ENCODE peak calls at places on chromosomes 12 and 14, in four cellular contexts. One of them, this sample, is unnamed.

GRCh38 chr14:55301722-55302121 is 30.5 kb downstream of the FBXO34 start:
- DNase-seq in K562: no peak
- DNase-seq in HepG2: peak
- DNase-seq in GM12878: no peak
- DNase-seq in this sample: no peak

GRCh38 chr12:30692470-30692869 is 3.2 kb downstream of the IPO8 start:
- DNase-seq in HepG2: no peak
- DNase-seq in K562: no peak
- DNase-seq in GM12878: no peak
- DNase-seq in this sample: no peak

GRCh38 chr12:122244565-122245371 is 18.9 kb upstream of the DIABLO start:
- DNase-seq in GM12878: no peak
- DNase-seq in HepG2: no peak
- DNase-seq in K562: no peak
- DNase-seq in this sample: no peak

GRCh38 chr12:93943766-93944165 is 204.6 kb upstream of the PLXNC1 start:
- DNase-seq in K562: no peak
- DNase-seq in HepG2: no peak
- DNase-seq in GM12878: no peak
- DNase-seq in this sample: no peak

GRCh38 chr12:95102916-95103671 is 29.7 kb upstream of the NR2C1 start:
- DNase-seq in HepG2: peak
- DNase-seq in K562: no peak
- DNase-seq in GM12878: peak
- DNase-seq in this sample: no peak

GRCh38 chr14:74609721-74610120 is 2.3 kb downstream of the LTBP2 start:
- DNase-seq in HepG2: no peak
- DNase-seq in K562: no peak
- DNase-seq in GM12878: no peak
- DNase-seq in this sample: no peak

GRCh38 chr12:124259168-124260066 is 35.5 kb upstream of the RFLNA start:
- DNase-seq in K562: peak
- DNase-seq in HepG2: no peak
- DNase-seq in GM12878: no peak
- DNase-seq in this sample: no peak

GRCh38 chr14:81206115-81206514 is 14.6 kb downstream of the GTF2A1 start:
- DNase-seq in K562: no peak
- DNase-seq in GM12878: no peak
- DNase-seq in HepG2: peak
- DNase-seq in this sample: no peak

GRCh38 chr12:79411791-79412190 is 279.0 kb downstream of the PAWR start:
- DNase-seq in HepG2: no peak
- DNase-seq in GM12878: no peak
- DNase-seq in K562: no peak
- DNase-seq in this sample: no peak

GRCh38 chr14:73785336-73785833 is 66.2 kb upstream of the PTGR2 start:
- DNase-seq in GM12878: no peak
- DNase-seq in HepG2: peak
- DNase-seq in K562: no peak
- DNase-seq in this sample: no peak

GRCh38 chr12:54384591-54385041 is at the start of gene ZNF385A:
- DNase-seq in GM12878: no peak
- DNase-seq in HepG2: no peak
- DNase-seq in K562: no peak
- DNase-seq in this sample: no peak

GRCh38 chr12:47249719-47250506 is 170.2 kb upstream of the AMIGO2 start:
- DNase-seq in GM12878: no peak
- DNase-seq in K562: peak
- DNase-seq in HepG2: no peak
- DNase-seq in this sample: no peak

GRCh38 chr12:57182918-57183575 is 33.5 kb upstream of the NXPH4 start:
- DNase-seq in GM12878: peak
- DNase-seq in K562: peak
- DNase-seq in HepG2: peak
- DNase-seq in this sample: peak

GRCh38 chr14:75247286-75247922 is 31.2 kb upstream of the FOS start:
- DNase-seq in GM12878: peak
- DNase-seq in K562: no peak
- DNase-seq in HepG2: peak
- DNase-seq in this sample: no peak

GRCh38 chr14:100827751-100828447 is 2.0 kb downstream of the MEG3 start:
- DNase-seq in GM12878: no peak
- DNase-seq in K562: peak
- DNase-seq in HepG2: no peak
- DNase-seq in this sample: peak

GRCh38 chr12:103879048-103879692 is 38.1 kb upstream of the NT5DC3 start:
- DNase-seq in HepG2: no peak
- DNase-seq in K562: no peak
- DNase-seq in GM12878: no peak
- DNase-seq in this sample: no peak

GRCh38 chr14:23365353-23366162 is 586 bp upstream of the EFS start:
- DNase-seq in HepG2: no peak
- DNase-seq in K562: peak
- DNase-seq in GM12878: no peak
- DNase-seq in this sample: peak

GRCh38 chr12:76698966-76699365 is 64.9 kb upstream of the ZDHHC17 start:
- DNase-seq in HepG2: no peak
- DNase-seq in K562: no peak
- DNase-seq in GM12878: no peak
- DNase-seq in this sample: no peak

GRCh38 chr12:104137175-104137901 is 672 bp downstream of the NFYB start:
- DNase-seq in K562: peak
- DNase-seq in GM12878: peak
- DNase-seq in HepG2: peak
- DNase-seq in this sample: peak

GRCh38 chr14:68358500-68358899 is 434.4 kb downstream of the ZFP36L1 start:
- DNase-seq in GM12878: no peak
- DNase-seq in HepG2: no peak
- DNase-seq in K562: no peak
- DNase-seq in this sample: no peak

GRCh38 chr12:29743072-29743471 is 40.7 kb downstream of the TMTC1 start:
- DNase-seq in HepG2: no peak
- DNase-seq in K562: no peak
- DNase-seq in GM12878: no peak
- DNase-seq in this sample: no peak

GRCh38 chr12:64744422-64745258 is 14.6 kb downstream of the GNS start:
- DNase-seq in K562: no peak
- DNase-seq in HepG2: peak
- DNase-seq in GM12878: no peak
- DNase-seq in this sample: no peak

GRCh38 chr12:42568952-42569916 is 20.3 kb downstream of the PRICKLE1 start:
- DNase-seq in HepG2: peak
- DNase-seq in GM12878: peak
- DNase-seq in K562: no peak
- DNase-seq in this sample: no peak

GRCh38 chr14:91094772-91095171 is 19.1 kb upstream of the DGLUCY start:
- DNase-seq in HepG2: no peak
- DNase-seq in K562: no peak
- DNase-seq in GM12878: no peak
- DNase-seq in this sample: no peak

GRCh38 chr14:103607039-103607668 is 21.9 kb upstream of the KLC1 start:
- DNase-seq in K562: peak
- DNase-seq in HepG2: no peak
- DNase-seq in GM12878: peak
- DNase-seq in this sample: peak

GRCh38 chr12:124531281-124531745 is 36.1 kb downstream of the NCOR2 start:
- DNase-seq in K562: no peak
- DNase-seq in HepG2: no peak
- DNase-seq in GM12878: no peak
- DNase-seq in this sample: no peak

GRCh38 chr14:68173227-68173972 is 353.8 kb downstream of the RAD51B start:
- DNase-seq in HepG2: no peak
- DNase-seq in K562: no peak
- DNase-seq in GM12878: no peak
- DNase-seq in this sample: no peak

GRCh38 chr12:81517296-81517695 is 241.9 kb downstream of the PPFIA2 start:
- DNase-seq in K562: no peak
- DNase-seq in HepG2: no peak
- DNase-seq in GM12878: no peak
- DNase-seq in this sample: no peak

GRCh38 chr12:81518638-81519037 is 240.5 kb downstream of the PPFIA2 start:
- DNase-seq in GM12878: no peak
- DNase-seq in HepG2: no peak
- DNase-seq in K562: no peak
- DNase-seq in this sample: no peak

DNA sequence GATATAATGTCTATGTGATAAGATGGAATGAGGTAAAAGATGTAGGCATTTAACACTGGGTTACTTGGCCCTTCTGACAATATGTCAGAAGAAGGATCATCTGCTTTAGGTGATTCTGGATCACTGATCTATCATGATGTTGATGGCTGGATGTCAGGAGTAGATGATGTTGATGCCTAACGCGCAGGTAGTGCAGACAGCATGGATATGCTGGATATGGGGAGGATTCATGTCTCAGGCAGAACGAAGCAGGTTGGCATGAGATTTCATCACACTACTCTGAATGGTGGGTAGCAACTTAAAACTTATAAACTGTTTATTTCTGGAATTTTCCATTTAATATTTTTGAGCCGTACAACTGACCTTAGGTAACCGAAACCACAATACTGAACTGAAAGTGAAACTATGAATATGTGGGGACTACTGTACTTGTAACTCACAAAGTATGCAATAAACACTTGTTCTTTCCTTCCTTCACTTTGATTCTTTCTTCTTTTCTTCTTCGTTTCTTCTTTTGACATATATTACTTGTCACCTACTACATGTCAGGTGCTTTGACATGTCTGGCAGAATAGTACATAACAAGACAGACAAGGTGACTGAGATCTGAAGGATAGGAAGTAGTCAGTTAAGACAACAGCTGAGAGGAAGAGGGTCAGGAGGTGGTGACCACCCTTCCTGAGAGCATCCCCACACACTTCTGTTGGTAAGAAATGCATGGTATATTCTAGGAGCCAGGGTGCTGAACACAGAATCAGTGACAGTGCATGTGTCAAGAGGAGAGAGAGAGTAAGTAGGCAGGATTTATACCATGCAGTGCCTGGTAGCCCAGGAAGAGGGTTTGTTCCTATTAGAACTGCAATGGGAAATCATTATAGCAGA is 238.8 kb downstream of the PPFIA2 start:
- DNase-seq in GM12878: no peak
- DNase-seq in HepG2: peak
- DNase-seq in K562: no peak
- DNase-seq in this sample: no peak
- TF ChIP-seq ESRRA in GM12878: no peak
- TF ChIP-seq ESRRA in HepG2: no peak
- TF ChIP-seq ESRRA in K562: no peak
- TF ChIP-seq ESRRA in this sample: no peak

GRCh38 chr12:114920828-114921579 is 237.0 kb upstream of the TBX3 start:
- DNase-seq in K562: no peak
- DNase-seq in HepG2: no peak
- DNase-seq in GM12878: no peak
- DNase-seq in this sample: no peak

GRCh38 chr12:114925076-114925475 is 241.1 kb upstream of the TBX3 start:
- DNase-seq in HepG2: no peak
- DNase-seq in GM12878: no peak
- DNase-seq in K562: no peak
- DNase-seq in this sample: no peak

GRCh38 chr12:114921796-114922195 is 237.8 kb upstream of the TBX3 start:
- DNase-seq in HepG2: no peak
- DNase-seq in GM12878: no peak
- DNase-seq in K562: no peak
- DNase-seq in this sample: no peak

GRCh38 chr12:114931025-114931424 is 247.1 kb upstream of the TBX3 start:
- DNase-seq in HepG2: no peak
- DNase-seq in K562: no peak
- DNase-seq in GM12878: no peak
- DNase-seq in this sample: no peak

GRCh38 chr12:114926341-114926740 is 242.4 kb upstream of the TBX3 start:
- DNase-seq in K562: no peak
- DNase-seq in GM12878: no peak
- DNase-seq in HepG2: no peak
- DNase-seq in this sample: no peak
- TF ChIP-seq CREB1 in K562: no peak
- TF ChIP-seq CREB1 in GM12878: no peak
- TF ChIP-seq CREB1 in HepG2: no peak
- TF ChIP-seq CREB1 in this sample: no peak

GRCh38 chr12:108129017-108129812 is at the start of gene WSCD2:
- DNase-seq in HepG2: peak
- DNase-seq in K562: peak
- DNase-seq in GM12878: no peak
- DNase-seq in this sample: peak
- TF ChIP-seq CTCF in HepG2: peak
- TF ChIP-seq CTCF in K562: peak
- TF ChIP-seq CTCF in GM12878: no peak
- TF ChIP-seq CTCF in this sample: no peak

GRCh38 chr12:8742501-8742900 is 44.7 kb downstream of the RIMKLB start:
- DNase-seq in K562: no peak
- DNase-seq in GM12878: no peak
- DNase-seq in HepG2: no peak
- DNase-seq in this sample: no peak
- TF ChIP-seq ESRRA in K562: no peak
- TF ChIP-seq ESRRA in GM12878: no peak
- TF ChIP-seq ESRRA in HepG2: no peak
- TF ChIP-seq ESRRA in this sample: no peak

GRCh38 chr14:99119554-99119953 is 152.4 kb downstream of the BCL11B start:
- DNase-seq in GM12878: no peak
- DNase-seq in K562: no peak
- DNase-seq in HepG2: no peak
- DNase-seq in this sample: no peak
- TF ChIP-seq CREB1 in GM12878: no peak
- TF ChIP-seq CREB1 in K562: no peak
- TF ChIP-seq CREB1 in HepG2: no peak
- TF ChIP-seq CREB1 in this sample: no peak

GRCh38 chr12:117671734-117672133 is 297.1 kb downstream of the KSR2 start:
- DNase-seq in HepG2: peak
- DNase-seq in K562: peak
- DNase-seq in GM12878: no peak
- DNase-seq in this sample: peak
- TF ChIP-seq CTCF in HepG2: peak
- TF ChIP-seq CTCF in K562: peak
- TF ChIP-seq CTCF in GM12878: peak
- TF ChIP-seq CTCF in this sample: peak

DNA sequence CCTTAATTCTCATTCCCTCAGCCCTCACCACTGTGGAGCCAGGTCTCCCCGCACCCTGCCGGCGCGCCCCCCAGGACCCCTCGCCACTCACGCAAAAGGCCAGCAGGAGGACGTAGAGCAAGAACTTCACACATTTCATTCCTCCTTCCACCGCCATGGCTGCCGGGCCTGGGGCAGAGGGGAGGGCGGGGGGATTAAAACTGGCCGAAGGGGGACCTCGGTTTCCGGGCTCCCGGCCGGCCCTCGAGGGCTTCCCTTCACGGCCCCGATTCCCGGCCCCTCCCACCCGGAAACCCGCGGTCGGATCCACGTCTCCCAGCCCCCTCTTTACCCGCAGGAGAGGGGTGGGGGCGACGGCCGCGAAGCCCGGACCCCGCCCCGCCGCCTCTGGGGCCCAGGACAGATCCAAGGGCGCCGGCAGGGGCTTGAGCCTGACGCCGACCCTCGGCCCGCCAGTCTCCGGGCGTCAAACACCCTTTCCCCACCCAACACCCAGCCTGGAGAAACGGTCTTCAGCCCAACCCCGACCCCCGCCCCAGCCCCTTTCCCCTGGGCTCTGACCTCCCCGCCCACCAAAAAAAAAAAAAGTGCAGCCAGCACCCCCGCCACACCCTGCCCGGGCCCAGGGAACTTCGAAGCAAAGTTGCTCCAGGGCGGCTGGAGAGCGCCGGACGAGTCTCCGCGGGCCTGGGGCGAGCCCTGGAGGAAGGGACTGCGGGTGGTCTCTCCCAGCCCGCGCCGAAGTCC is 451 bp downstream of the CD63 start:
- DNase-seq in K562: peak
- DNase-seq in HepG2: no peak
- DNase-seq in GM12878: no peak
- DNase-seq in this sample: peak
- TF ChIP-seq ESRRA in K562: no peak
- TF ChIP-seq ESRRA in HepG2: no peak
- TF ChIP-seq ESRRA in GM12878: no peak
- TF ChIP-seq ESRRA in this sample: no peak